ENCODE peak calls at places on chromosomes 3 and 15, in five cellular contexts. One of them, this sample, is unnamed.

GRCh38 chr3:184289426-184289938 is 9.6 kb upstream of the PSMD2 start:
- DNase-seq in coronary artery: no peak
- DNase-seq in skeletal muscle cell: peak
- DNase-seq in fibroblast of lung: peak
- DNase-seq in AG09309: no peak
- DNase-seq in this sample: no peak

GRCh38 chr3:124768812-124769211 is 38.6 kb downstream of the UMPS start:
- DNase-seq in coronary artery: no peak
- DNase-seq in skeletal muscle cell: no peak
- DNase-seq in fibroblast of lung: no peak
- DNase-seq in AG09309: no peak
- DNase-seq in this sample: no peak

GRCh38 chr3:134804508-134805480 is 9.7 kb downstream of the EPHB1 start:
- DNase-seq in coronary artery: peak
- DNase-seq in skeletal muscle cell: no peak
- DNase-seq in fibroblast of lung: no peak
- DNase-seq in AG09309: no peak
- DNase-seq in this sample: no peak

GRCh38 chr3:13647314-13648059 is 98.6 kb downstream of the FBLN2 start:
- DNase-seq in coronary artery: no peak
- DNase-seq in skeletal muscle cell: no peak
- DNase-seq in fibroblast of lung: peak
- DNase-seq in AG09309: peak
- DNase-seq in this sample: no peak

GRCh38 chr15:97461212-97461611 is 499.3 kb upstream of the ARRDC4 start:
- DNase-seq in coronary artery: no peak
- DNase-seq in skeletal muscle cell: no peak
- DNase-seq in fibroblast of lung: peak
- DNase-seq in AG09309: no peak
- DNase-seq in this sample: no peak

GRCh38 chr15:59166601-59167265 is 39.9 kb upstream of the LDHAL6B start:
- DNase-seq in coronary artery: no peak
- DNase-seq in skeletal muscle cell: no peak
- DNase-seq in fibroblast of lung: no peak
- DNase-seq in AG09309: no peak
- DNase-seq in this sample: no peak

GRCh38 chr3:13796683-13797460 is 83.0 kb downstream of the WNT7A start:
- DNase-seq in coronary artery: no peak
- DNase-seq in skeletal muscle cell: no peak
- DNase-seq in fibroblast of lung: no peak
- DNase-seq in AG09309: no peak
- DNase-seq in this sample: no peak

GRCh38 chr3:181823716-181824115 is 112.0 kb downstream of the SOX2 start:
- DNase-seq in coronary artery: no peak
- DNase-seq in skeletal muscle cell: no peak
- DNase-seq in fibroblast of lung: no peak
- DNase-seq in AG09309: no peak
- DNase-seq in this sample: no peak

GRCh38 chr3:73784647-73785420 is 160.1 kb upstream of the PDZRN3 start:
- DNase-seq in coronary artery: no peak
- DNase-seq in skeletal muscle cell: no peak
- DNase-seq in fibroblast of lung: peak
- DNase-seq in AG09309: no peak
- DNase-seq in this sample: no peak

GRCh38 chr15:83658406-83658805 is 4.5 kb downstream of the ADAMTSL3 start:
- DNase-seq in coronary artery: no peak
- DNase-seq in skeletal muscle cell: no peak
- DNase-seq in fibroblast of lung: no peak
- DNase-seq in AG09309: no peak
- DNase-seq in this sample: no peak

GRCh38 chr15:50162988-50163718 is 18.8 kb upstream of the SLC27A2 start:
- DNase-seq in coronary artery: no peak
- DNase-seq in skeletal muscle cell: no peak
- DNase-seq in fibroblast of lung: no peak
- DNase-seq in AG09309: no peak
- DNase-seq in this sample: no peak

GRCh38 chr3:195570344-195570743 is 13.4 kb downstream of the APOD start:
- DNase-seq in coronary artery: no peak
- DNase-seq in skeletal muscle cell: no peak
- DNase-seq in fibroblast of lung: no peak
- DNase-seq in AG09309: no peak
- DNase-seq in this sample: no peak

GRCh38 chr3:43995078-43995928 is 246.4 kb upstream of the TOPAZ1 start:
- DNase-seq in coronary artery: no peak
- DNase-seq in skeletal muscle cell: no peak
- DNase-seq in fibroblast of lung: peak
- DNase-seq in AG09309: no peak
- DNase-seq in this sample: no peak

GRCh38 chr3:48130321-48130881 is 57.8 kb downstream of the CDC25A start:
- DNase-seq in coronary artery: peak
- DNase-seq in skeletal muscle cell: peak
- DNase-seq in fibroblast of lung: peak
- DNase-seq in AG09309: peak
- DNase-seq in this sample: no peak

GRCh38 chr3:133494469-133494868 is 79.0 kb upstream of the CDV3 start:
- DNase-seq in coronary artery: no peak
- DNase-seq in skeletal muscle cell: no peak
- DNase-seq in fibroblast of lung: peak
- DNase-seq in AG09309: no peak
- DNase-seq in this sample: no peak

GRCh38 chr3:98903705-98904481 is 2.4 kb upstream of the DCBLD2 start:
- DNase-seq in coronary artery: no peak
- DNase-seq in skeletal muscle cell: no peak
- DNase-seq in fibroblast of lung: no peak
- DNase-seq in AG09309: no peak
- DNase-seq in this sample: no peak

GRCh38 chr3:45711936-45712335 is 22.7 kb downstream of the SACM1L start:
- DNase-seq in coronary artery: no peak
- DNase-seq in skeletal muscle cell: no peak
- DNase-seq in fibroblast of lung: no peak
- DNase-seq in AG09309: no peak
- DNase-seq in this sample: no peak

GRCh38 chr15:76235186-76235826 is 76.0 kb downstream of the ETFA start:
- DNase-seq in coronary artery: no peak
- DNase-seq in skeletal muscle cell: peak
- DNase-seq in fibroblast of lung: peak
- DNase-seq in AG09309: peak
- DNase-seq in this sample: peak

GRCh38 chr3:135929670-135930069 is 35.9 kb upstream of the PPP2R3A start:
- DNase-seq in coronary artery: no peak
- DNase-seq in skeletal muscle cell: peak
- DNase-seq in fibroblast of lung: peak
- DNase-seq in AG09309: no peak
- DNase-seq in this sample: no peak

GRCh38 chr3:118244761-118245160 is 789.9 kb downstream of the IGSF11 start:
- DNase-seq in coronary artery: no peak
- DNase-seq in skeletal muscle cell: no peak
- DNase-seq in fibroblast of lung: no peak
- DNase-seq in AG09309: no peak
- DNase-seq in this sample: no peak

GRCh38 chr3:41222508-41222907 is 23.2 kb downstream of the CTNNB1 start:
- DNase-seq in coronary artery: no peak
- DNase-seq in skeletal muscle cell: no peak
- DNase-seq in fibroblast of lung: peak
- DNase-seq in AG09309: no peak
- DNase-seq in this sample: no peak

GRCh38 chr15:79724804-79725203 is 172.0 kb downstream of the MTHFS start:
- DNase-seq in coronary artery: no peak
- DNase-seq in skeletal muscle cell: no peak
- DNase-seq in fibroblast of lung: no peak
- DNase-seq in AG09309: no peak
- DNase-seq in this sample: no peak

GRCh38 chr3:159451067-159451466 is 537.6 kb upstream of the IL12A start:
- DNase-seq in coronary artery: no peak
- DNase-seq in skeletal muscle cell: no peak
- DNase-seq in fibroblast of lung: no peak
- DNase-seq in AG09309: no peak
- DNase-seq in this sample: no peak

GRCh38 chr3:49671291-49672288 is 2.6 kb upstream of the APEH start:
- DNase-seq in coronary artery: no peak
- DNase-seq in skeletal muscle cell: no peak
- DNase-seq in fibroblast of lung: peak
- DNase-seq in AG09309: no peak
- DNase-seq in this sample: no peak

GRCh38 chr3:68876112-68876713 is 56.1 kb downstream of the TAFA4 start:
- DNase-seq in coronary artery: no peak
- DNase-seq in skeletal muscle cell: peak
- DNase-seq in fibroblast of lung: peak
- DNase-seq in AG09309: peak
- DNase-seq in this sample: peak

GRCh38 chr15:62325597-62325996 is 160.5 kb upstream of the C2CD4B start:
- DNase-seq in coronary artery: no peak
- DNase-seq in skeletal muscle cell: no peak
- DNase-seq in fibroblast of lung: no peak
- DNase-seq in AG09309: no peak
- DNase-seq in this sample: no peak

GRCh38 chr3:58608648-58609047 is 31.5 kb upstream of the FAM107A start:
- DNase-seq in coronary artery: no peak
- DNase-seq in skeletal muscle cell: no peak
- DNase-seq in fibroblast of lung: no peak
- DNase-seq in AG09309: no peak
- DNase-seq in this sample: peak

GRCh38 chr3:149266733-149267132 is 45.1 kb upstream of the CP start:
- DNase-seq in coronary artery: no peak
- DNase-seq in skeletal muscle cell: no peak
- DNase-seq in fibroblast of lung: peak
- DNase-seq in AG09309: no peak
- DNase-seq in this sample: no peak

GRCh38 chr15:89690276-89691218 is at the start of the genes PEX11A and WDR93:
- DNase-seq in coronary artery: peak
- DNase-seq in skeletal muscle cell: no peak
- DNase-seq in fibroblast of lung: peak
- DNase-seq in AG09309: no peak
- DNase-seq in this sample: peak

GRCh38 chr3:126618021-126618420 is 36.9 kb downstream of the TXNRD3 start:
- DNase-seq in coronary artery: no peak
- DNase-seq in skeletal muscle cell: no peak
- DNase-seq in fibroblast of lung: peak
- DNase-seq in AG09309: no peak
- DNase-seq in this sample: no peak

GRCh38 chr15:52798529-52799101 is 8.5 kb upstream of the ONECUT1 start:
- DNase-seq in coronary artery: no peak
- DNase-seq in skeletal muscle cell: no peak
- DNase-seq in fibroblast of lung: no peak
- DNase-seq in AG09309: no peak
- DNase-seq in this sample: no peak

GRCh38 chr15:49421991-49422390 is 1.1 kb upstream of the FGF7 start:
- DNase-seq in coronary artery: no peak
- DNase-seq in skeletal muscle cell: peak
- DNase-seq in fibroblast of lung: peak
- DNase-seq in AG09309: peak
- DNase-seq in this sample: peak

GRCh38 chr15:86300371-86301106 is 220.9 kb downstream of the AGBL1 start:
- DNase-seq in coronary artery: no peak
- DNase-seq in skeletal muscle cell: no peak
- DNase-seq in fibroblast of lung: no peak
- DNase-seq in AG09309: no peak
- DNase-seq in this sample: no peak

GRCh38 chr15:98077186-98077585 is 116.7 kb downstream of the ARRDC4 start:
- DNase-seq in coronary artery: no peak
- DNase-seq in skeletal muscle cell: no peak
- DNase-seq in fibroblast of lung: no peak
- DNase-seq in AG09309: no peak
- DNase-seq in this sample: no peak

GRCh38 chr3:165852710-165853109 is 15.5 kb upstream of the BCHE start:
- DNase-seq in coronary artery: no peak
- DNase-seq in skeletal muscle cell: peak
- DNase-seq in fibroblast of lung: no peak
- DNase-seq in AG09309: no peak
- DNase-seq in this sample: no peak

GRCh38 chr15:33934396-33934795 is 33.9 kb upstream of the CHRM5 start:
- DNase-seq in coronary artery: no peak
- DNase-seq in skeletal muscle cell: no peak
- DNase-seq in fibroblast of lung: no peak
- DNase-seq in AG09309: no peak
- DNase-seq in this sample: no peak

GRCh38 chr15:30905821-30906220 is 2.1 kb downstream of the FAN1 start:
- DNase-seq in coronary artery: no peak
- DNase-seq in skeletal muscle cell: no peak
- DNase-seq in fibroblast of lung: no peak
- DNase-seq in AG09309: no peak
- DNase-seq in this sample: no peak

GRCh38 chr15:93072440-93073394 is 16.3 kb downstream of the RGMA start:
- DNase-seq in coronary artery: no peak
- DNase-seq in skeletal muscle cell: peak
- DNase-seq in fibroblast of lung: peak
- DNase-seq in AG09309: no peak
- DNase-seq in this sample: no peak

GRCh38 chr15:67839358-67839928 is 402 bp downstream of the RNU6-1 start:
- DNase-seq in coronary artery: no peak
- DNase-seq in skeletal muscle cell: no peak
- DNase-seq in fibroblast of lung: peak
- DNase-seq in AG09309: no peak
- DNase-seq in this sample: no peak
- H3K4me3 ChIP-seq in coronary artery: peak
- H3K4me3 ChIP-seq in skeletal muscle cell: peak
- H3K4me3 ChIP-seq in fibroblast of lung: peak
- H3K4me3 ChIP-seq in AG09309: peak
- H3K4me3 ChIP-seq in this sample: peak

DNA sequence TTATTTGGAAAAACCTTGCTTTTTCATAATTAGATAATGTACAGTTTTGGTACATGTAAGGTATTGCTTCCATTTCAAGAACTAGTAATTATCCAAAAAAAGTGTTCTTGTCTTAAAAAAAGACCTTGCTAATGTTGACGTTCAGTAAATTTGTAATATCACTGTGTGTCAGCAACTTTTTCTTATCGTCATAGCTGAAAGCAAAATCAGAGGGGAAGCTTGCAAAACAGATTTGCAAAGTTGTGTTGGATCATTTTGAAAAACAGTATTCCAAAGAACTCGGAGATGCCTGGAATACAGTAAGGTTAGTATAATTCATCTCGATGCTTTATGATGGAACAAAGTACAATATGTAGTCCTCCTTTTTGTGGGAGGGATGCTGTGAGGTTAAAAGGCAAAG is 1.4 kb downstream of the NSUN3 start:
- DNase-seq in coronary artery: no peak
- DNase-seq in skeletal muscle cell: no peak
- DNase-seq in fibroblast of lung: no peak
- DNase-seq in AG09309: no peak
- DNase-seq in this sample: no peak
- H3K4me3 ChIP-seq in coronary artery: peak
- H3K4me3 ChIP-seq in skeletal muscle cell: no peak
- H3K4me3 ChIP-seq in fibroblast of lung: no peak
- H3K4me3 ChIP-seq in AG09309: no peak
- H3K4me3 ChIP-seq in this sample: no peak

GRCh38 chr3:39181408-39182335 is 10.7 kb downstream of the XIRP1 start:
- DNase-seq in coronary artery: no peak
- DNase-seq in skeletal muscle cell: no peak
- DNase-seq in fibroblast of lung: no peak
- DNase-seq in AG09309: no peak
- DNase-seq in this sample: no peak
- H3K4me3 ChIP-seq in coronary artery: peak
- H3K4me3 ChIP-seq in skeletal muscle cell: no peak
- H3K4me3 ChIP-seq in fibroblast of lung: no peak
- H3K4me3 ChIP-seq in AG09309: no peak
- H3K4me3 ChIP-seq in this sample: no peak

GRCh38 chr3:129569856-129570255 is 26.9 kb downstream of the H1-8 start:
- DNase-seq in coronary artery: no peak
- DNase-seq in skeletal muscle cell: no peak
- DNase-seq in fibroblast of lung: no peak
- DNase-seq in AG09309: no peak
- DNase-seq in this sample: no peak
- H3K4me3 ChIP-seq in coronary artery: no peak
- H3K4me3 ChIP-seq in skeletal muscle cell: no peak
- H3K4me3 ChIP-seq in fibroblast of lung: no peak
- H3K4me3 ChIP-seq in AG09309: no peak
- H3K4me3 ChIP-seq in this sample: no peak

This sample was measured in epithelial cell of proximal tubule.